ENCODE peak calls at places on chromosomes 6 and 20, in ten cellular contexts. F is SK-N-SH, Y is IMR-90, V is stomach, Z is tibial artery, D is astrocyte, R is psoas muscle, M is uterus, X is neural progenitor cell, C is left ventricle myocardium inferior. T is an unnamed sample. For H3K27me3, the result is how much of the 10 kb centered on the place peaks cover.

GRCh38 chr6:55260181-55260580 is 67.1 kb upstream of the GFRAL start:
- DNase-seq in C (no peak), R (no peak), Z (no peak), Y (no peak), D (no peak), X (no peak), F (no peak), M (no peak), V (no peak), T (no peak)

GRCh38 chr6:71291991-71292390 is 3.4 kb downstream of the OGFRL1 start:
- DNase-seq in V (no peak), R (no peak), Y (peak), Z (no peak), D (no peak), C (no peak), M (no peak), X (no peak), F (no peak), T (no peak)

GRCh38 chr6:137487947-137488735 is 6.1 kb downstream of the OLIG3 start:
- DNase-seq in C (no peak), M (no peak), D (no peak), F (peak), R (no peak), X (peak), Y (no peak), Z (no peak), V (no peak), T (no peak)

GRCh38 chr6:101294676-101295075 is 98.8 kb upstream of the GRIK2 start:
- DNase-seq in V (no peak), Z (no peak), D (peak), R (no peak), F (no peak), C (no peak), X (no peak), M (no peak), Y (no peak), T (no peak)

GRCh38 chr20:57289401-57290177 is 23.1 kb upstream of the BMP7 start:
- DNase-seq in R (no peak), C (no peak), Z (no peak), D (no peak), Y (peak), F (no peak), M (no peak), X (peak), V (no peak), T (no peak)

GRCh38 chr6:117919775-117920492 is 12.9 kb downstream of the SLC35F1 start:
- DNase-seq in F (peak), C (no peak), R (no peak), D (no peak), Y (no peak), M (peak), Z (no peak), X (peak), V (peak), T (no peak)

GRCh38 chr6:151032034-151032433 is 166.5 kb downstream of the MTHFD1L start:
- DNase-seq in F (no peak), R (no peak), M (no peak), C (no peak), X (no peak), D (no peak), V (no peak), Z (no peak), Y (no peak), T (no peak)

GRCh38 chr20:9147553-9148024 is 78.7 kb downstream of the PLCB4 start:
- DNase-seq in M (no peak), C (no peak), X (no peak), Z (no peak), R (no peak), F (no peak), D (peak), V (no peak), Y (peak), T (no peak)

GRCh38 chr6:168162366-168162765 is 83.4 kb upstream of the FRMD1 start:
- DNase-seq in X (no peak), Z (no peak), V (no peak), F (no peak), Y (no peak), R (no peak), M (no peak), C (no peak), D (no peak), T (no peak)

GRCh38 chr6:10599046-10599445 is 77.9 kb downstream of the GCNT2 start:
- DNase-seq in Z (no peak), C (no peak), F (no peak), D (no peak), V (no peak), M (no peak), R (no peak), Y (no peak), X (no peak), T (no peak)

GRCh38 chr6:108801331-108801730 is 46.9 kb upstream of the ARMC2 start:
- DNase-seq in C (no peak), R (no peak), M (no peak), D (no peak), V (no peak), Y (no peak), Z (no peak), F (no peak), X (no peak), T (no peak)

GRCh38 chr6:135497412-135498177 is at the start of gene AHI1:
- DNase-seq in Z (peak), F (peak), Y (peak), R (peak), M (peak), V (peak), D (peak), X (peak), C (peak), T (peak)

GRCh38 chr6:149037026-149037734 is 280.3 kb upstream of the TAB2 start:
- DNase-seq in Z (no peak), V (no peak), X (peak), R (no peak), C (no peak), Y (peak), M (no peak), F (no peak), D (peak), T (peak)

GRCh38 chr20:52483382-52483781 is 291.8 kb upstream of the ZFP64 start:
- DNase-seq in X (no peak), M (no peak), F (no peak), R (no peak), C (no peak), V (no peak), D (no peak), Z (no peak), Y (no peak), T (no peak)

GRCh38 chr6:169289671-169290408 is 36.2 kb upstream of the THBS2 start:
- DNase-seq in X (no peak), Z (peak), Y (peak), V (no peak), D (peak), F (no peak), M (peak), R (peak), C (peak), T (no peak)

GRCh38 chr6:142833054-142833453 is 111.9 kb downstream of the HIVEP2 start:
- DNase-seq in V (no peak), D (peak), X (no peak), C (no peak), F (no peak), Z (peak), Y (peak), R (no peak), M (no peak), T (peak)

GRCh38 chr6:116500969-116501433 is 10.4 kb upstream of the CALHM5 start:
- DNase-seq in X (no peak), C (no peak), Y (peak), D (no peak), R (no peak), F (no peak), V (no peak), Z (no peak), M (no peak), T (no peak)

GRCh38 chr6:111871207-111871606 is 2.0 kb downstream of the FYN start:
- DNase-seq in Y (no peak), V (no peak), D (no peak), Z (no peak), C (no peak), F (no peak), M (no peak), R (no peak), X (no peak), T (no peak)

GRCh38 chr20:63687419-63688233 is 8.8 kb upstream of the TNFRSF6B start:
- DNase-seq in D (no peak), X (no peak), F (no peak), M (no peak), R (no peak), Y (no peak), C (no peak), Z (no peak), V (no peak), T (no peak)

GRCh38 chr6:135535989-135536414 is 38.5 kb upstream of the AHI1 start:
- DNase-seq in M (no peak), C (no peak), D (peak), F (peak), Z (no peak), V (no peak), Y (peak), X (peak), R (no peak), T (peak)

GRCh38 chr6:10719386-10720228 is 3.3 kb upstream of the TMEM14C start:
- DNase-seq in Y (no peak), Z (no peak), C (peak), V (no peak), R (peak), F (peak), X (no peak), D (no peak), M (peak), T (no peak)

GRCh38 chr6:152696543-152696942 is 1.2 kb upstream of the MYCT1 start:
- DNase-seq in X (no peak), Y (peak), D (peak), R (no peak), M (no peak), Z (no peak), V (no peak), C (no peak), F (no peak), T (peak)

GRCh38 chr6:142881771-142882170 is 63.2 kb downstream of the HIVEP2 start:
- DNase-seq in F (no peak), M (no peak), X (no peak), Y (peak), Z (no peak), C (no peak), R (no peak), D (no peak), V (no peak), T (no peak)

GRCh38 chr6:45830441-45831139 is 185.1 kb downstream of the CLIC5 start:
- DNase-seq in F (no peak), M (no peak), Y (no peak), Z (no peak), C (no peak), X (no peak), D (peak), V (no peak), R (no peak), T (no peak)

GRCh38 chr20:62840244-62841197 is 21.1 kb downstream of the TCFL5 start:
- DNase-seq in X (no peak), V (no peak), Z (no peak), M (no peak), Y (no peak), D (no peak), F (peak), C (no peak), R (no peak), T (no peak)

GRCh38 chr6:29748391-29749352 is 25.4 kb downstream of the HLA-F start:
- DNase-seq in R (peak), Y (peak), M (peak), C (peak), F (peak), V (peak), X (peak), D (peak), Z (peak), T (no peak)

GRCh38 chr6:26595669-26596269 is 984 bp upstream of the ABT1 start:
- DNase-seq in D (peak), Y (peak), V (peak), C (peak), R (peak), X (peak), M (peak), Z (peak), F (peak), T (peak)

GRCh38 chr6:110518281-110518623 is 41.8 kb upstream of the SLC22A16 start:
- DNase-seq in R (no peak), M (no peak), Y (peak), V (no peak), Z (no peak), F (peak), D (no peak), C (no peak), X (peak), T (no peak)

GRCh38 chr6:169205176-169206160 is 48.2 kb downstream of the THBS2 start:
- DNase-seq in M (peak), Z (no peak), V (no peak), R (no peak), Y (peak), C (no peak), D (peak), F (no peak), X (no peak), T (peak)

GRCh38 chr6:124963416-124964083 is 1.3 kb downstream of the RNF217 start:
- DNase-seq in X (no peak), R (peak), Y (peak), F (no peak), D (peak), Z (no peak), M (no peak), C (no peak), V (no peak), T (peak)

GRCh38 chr6:54903884-54904283 is 57.3 kb downstream of the FAM83B start:
- DNase-seq in V (no peak), Z (no peak), R (no peak), F (no peak), D (no peak), M (no peak), C (no peak), Y (peak), X (no peak), T (no peak)

GRCh38 chr6:52539607-52540006 is 37.3 kb downstream of the TRAM2 start:
- DNase-seq in F (no peak), V (no peak), R (no peak), X (no peak), M (no peak), C (no peak), Z (no peak), D (peak), Y (peak), T (no peak)

GRCh38 chr6:31736768-31737314 is 511 bp upstream of the CLIC1 start:
- DNase-seq in Y (no peak), X (peak), D (no peak), F (no peak), V (no peak), Z (no peak), R (no peak), M (peak), C (no peak), T (no peak)

GRCh38 chr6:111957623-111958315 is 84.5 kb upstream of the FYN start:
- DNase-seq in V (no peak), Z (no peak), D (no peak), C (no peak), F (no peak), R (no peak), M (no peak), X (peak), Y (peak), T (no peak)

GRCh38 chr6:163741743-163742363 is 327.3 kb downstream of the QKI start:
- DNase-seq in R (no peak), V (no peak), D (no peak), X (no peak), M (no peak), C (no peak), F (peak), Z (no peak), Y (no peak), T (no peak)

GRCh38 chr20:50673146-50673830 is 18.1 kb downstream of the RIPOR3 start:
- DNase-seq in Z (no peak), Y (no peak), R (no peak), D (no peak), X (no peak), F (no peak), C (no peak), M (peak), V (peak), T (no peak)

GRCh38 chr20:36439731-36440072 is 101.6 kb upstream of the MYL9 start:
- DNase-seq in Y (no peak), C (no peak), D (no peak), V (no peak), R (no peak), F (no peak), X (no peak), M (no peak), Z (no peak), T (no peak)

GRCh38 chr20:36441027-36441414 is 100.3 kb upstream of the MYL9 start:
- DNase-seq in M (no peak), Y (no peak), D (no peak), F (no peak), C (no peak), Z (no peak), R (no peak), X (no peak), V (no peak), T (no peak)

GRCh38 chr20:36440370-36441026 is 100.8 kb upstream of the MYL9 start:
- DNase-seq in X (no peak), Y (no peak), F (no peak), V (no peak), R (no peak), M (no peak), C (no peak), D (no peak), Z (no peak), T (no peak)

GRCh38 chr20:36441416-36441815 is 99.9 kb upstream of the MYL9 start:
- DNase-seq in Z (no peak), Y (no peak), X (no peak), R (no peak), V (no peak), M (no peak), F (no peak), D (no peak), C (no peak), T (no peak)

GRCh38 chr20:36439040-36439730 is 102.1 kb upstream of the MYL9 start:
- DNase-seq in M (no peak), Z (peak), C (peak), V (peak), R (peak), F (peak), Y (peak), X (peak), D (no peak), T (no peak)
- H3K27me3 ChIP-seq in M (under half), Z (under half), C (under half), V (under half), R (under half), F (under half), Y (under half), X (under half), D (under half), T (under half)

GRCh38 chr6:17278289-17279061 is 2.7 kb upstream of the RBM24 start:
- DNase-seq in V (no peak), R (no peak), D (peak), X (no peak), Y (peak), C (no peak), F (no peak), M (no peak), Z (no peak), T (peak)
- H3K27ac ChIP-seq in V (peak), R (peak), D (peak), X (no peak), Y (peak), C (peak), F (peak), M (peak), Z (peak), T (peak)

GRCh38 chr6:7899046-7899888 is 11.3 kb downstream of the TXNDC5 start:
- DNase-seq in Z (no peak), Y (no peak), C (no peak), R (no peak), D (no peak), X (peak), V (no peak), M (no peak), F (no peak), T (no peak)
- TF ChIP-seq CTCF in Z (no peak), Y (peak), C (peak), R (no peak), D (no peak), X (peak), V (no peak), M (no peak), F (no peak), T (no peak)

DNA sequence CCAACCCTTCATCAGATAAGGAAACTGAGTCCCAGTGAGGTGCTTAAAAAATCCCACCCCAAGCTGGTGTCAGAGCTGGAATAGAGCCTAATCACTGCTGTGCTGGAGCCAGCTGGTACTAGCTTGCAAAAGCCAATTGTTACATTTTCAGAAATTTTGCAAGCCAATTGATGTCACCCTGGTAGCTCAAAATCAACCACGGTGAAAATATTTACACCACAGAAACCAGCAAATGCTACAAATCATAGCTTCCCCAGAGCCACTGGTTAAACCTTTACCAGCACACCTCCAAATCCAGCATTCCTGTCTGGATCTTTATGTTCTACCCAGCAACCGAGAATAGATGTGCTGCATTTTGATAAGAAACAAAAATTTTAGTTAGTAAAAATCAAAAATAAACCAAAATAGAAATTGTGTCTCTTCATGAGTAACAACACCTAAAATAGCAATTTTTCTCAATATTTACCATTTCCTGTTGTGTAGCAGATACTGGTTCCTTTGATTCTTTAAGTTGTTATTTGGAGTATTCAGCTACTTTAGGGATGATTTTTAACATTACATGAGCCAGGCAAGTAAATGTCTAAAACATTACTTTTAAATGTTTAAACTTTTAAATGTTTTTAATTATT is 7.2 kb upstream of the LCA5 start:
- DNase-seq in Z (no peak), Y (peak), F (no peak), X (no peak), C (no peak), M (no peak), V (no peak), R (no peak), D (peak), T (no peak)
- H3K27me3 ChIP-seq in Z (under half), Y (under half), F (under half), X (under half), C (under half), M (under half), V (under half), R (under half), D (under half), T (under half)

GRCh38 chr6:34331361-34332050 is 61.0 kb downstream of the NUDT3 start:
- DNase-seq in M (no peak), V (no peak), R (no peak), F (no peak), C (no peak), Y (peak), Z (no peak), D (no peak), X (no peak), T (no peak)
- H3K27ac ChIP-seq in M (no peak), V (no peak), R (peak), F (no peak), C (peak), Y (no peak), Z (no peak), D (no peak), X (no peak), T (no peak)

GRCh38 chr6:53794073-53794719 is 609 bp upstream of the LRRC1 start:
- DNase-seq in V (peak), Z (peak), R (peak), M (peak), Y (peak), D (peak), X (peak), C (peak), F (peak), T (peak)
- TF ChIP-seq CTCF in V (peak), Z (peak), R (peak), M (peak), Y (peak), D (peak), X (peak), C (peak), F (peak), T (peak)

GRCh38 chr20:41079066-41079465 is 50.4 kb downstream of the TOP1 start:
- DNase-seq in C (no peak), D (no peak), Z (no peak), R (no peak), V (no peak), F (no peak), X (peak), Y (no peak), M (no peak), T (no peak)
- H3K27me3 ChIP-seq in C (under half), D (under half), Z (under half), R (under half), V (under half), F (under half), X (under half), Y (under half), M (under half), T (under half)

GRCh38 chr6:81613606-81614005 is 138.9 kb downstream of the TENT5A start:
- DNase-seq in F (no peak), V (no peak), R (no peak), Y (peak), D (peak), Z (no peak), M (no peak), C (no peak), X (no peak), T (peak)
- H3K27ac ChIP-seq in F (peak), V (peak), R (no peak), Y (no peak), D (peak), Z (no peak), M (no peak), C (peak), X (no peak), T (peak)

GRCh38 chr20:38116409-38117165 is 48.5 kb downstream of the TGM2 start:
- DNase-seq in V (no peak), F (no peak), Y (no peak), X (no peak), R (no peak), D (no peak), M (no peak), C (no peak), Z (no peak), T (no peak)

GRCh38 chr20:38113401-38114325 is 51.4 kb downstream of the TGM2 start:
- DNase-seq in M (no peak), D (no peak), C (no peak), Z (no peak), F (no peak), Y (no peak), R (no peak), X (peak), V (no peak), T (no peak)

GRCh38 chr20:38114353-38114791 is 50.7 kb downstream of the TGM2 start:
- DNase-seq in M (no peak), Z (no peak), X (no peak), Y (peak), D (peak), C (no peak), F (no peak), R (no peak), V (no peak), T (no peak)

GRCh38 chr20:38115896-38116295 is 49.2 kb downstream of the TGM2 start:
- DNase-seq in Z (no peak), C (no peak), X (no peak), Y (no peak), F (no peak), M (no peak), V (no peak), D (no peak), R (no peak), T (no peak)

GRCh38 chr20:38115205-38115604 is 49.9 kb downstream of the TGM2 start:
- DNase-seq in R (no peak), D (no peak), Y (no peak), Z (no peak), C (no peak), M (no peak), V (no peak), X (no peak), F (no peak), T (no peak)
- TF ChIP-seq CTCF in R (no peak), D (no peak), Y (no peak), Z (no peak), C (peak), M (no peak), V (no peak), X (no peak), F (peak), T (peak)

T was measured in AG04450.